ENCODE peak calls at places on chromosomes 4 and X, in five cellular contexts. A is HEK293T; P is activated CD8-positive, alpha-beta memory T cell treated with anti-CD3 and anti-CD28 coated beads, Interleukin-2, amount 50 U/mL, for 4 hours; O is MCF 10A; H is activated effector memory CD4-positive, alpha-beta T cell treated with Interleukin-2 at 50 U/mL for 16 hours. Q is an unnamed sample.

GRCh38 chr4:2799444-2799911 is 6.6 kb downstream of the SH3BP2 start:
- DNase-seq in H (no peak), P (peak), A (no peak), O (no peak), Q (peak)

GRCh38 chr4:20589436-20589835 is 110.8 kb upstream of the PACRGL start:
- DNase-seq in H (no peak), O (no peak), A (no peak), P (no peak), Q (no peak)

GRCh38 chrX:734411-734810 is 103.8 kb downstream of the SHOX start:
- DNase-seq in A (no peak), O (no peak), P (no peak), H (no peak), Q (no peak)

GRCh38 chrX:155027509-155028066 is 944 bp downstream of the FUNDC2 start:
- DNase-seq in H (no peak), A (peak), O (peak), P (no peak), Q (no peak)

GRCh38 chr4:98555798-98556445 is 102.5 kb downstream of the TSPAN5 start:
- DNase-seq in P (no peak), H (no peak), A (no peak), O (peak), Q (no peak)

GRCh38 chr4:7402526-7402925 is 32.2 kb downstream of the PSAPL1 start:
- DNase-seq in P (no peak), H (no peak), O (peak), A (no peak), Q (no peak)

GRCh38 chr4:164755432-164755831 is 1.5 kb downstream of the SMIM31 start:
- DNase-seq in P (no peak), A (no peak), O (no peak), H (no peak), Q (no peak)

GRCh38 chrX:10111364-10112148 is 45.2 kb upstream of the CLCN4 start:
- DNase-seq in H (peak), A (no peak), O (no peak), P (peak), Q (no peak)

Q was measured in HL-60.